ENCODE peak calls at places on chromosomes 12 and 14, in ten cellular contexts. Z is naive thymus-derived CD4-positive, alpha-beta T cell; U is A549; S is esophagus squamous epithelium; T is foreskin fibroblast; E is lower lobe of right lung; X is adipocyte; K is fibroblast of pulmonary artery; G is fibroblast of lung; H is heart left ventricle. M is an unnamed sample.

GRCh38 chr14:36747411-36748184 is 85.9 kb downstream of the PAX9 start:
- DNase-seq in U (peak; percentile 32), X (peak; percentile 53), G (no peak), S (no peak), E (no peak), K (peak; percentile 0), Z (no peak), H (no peak), T (no peak), M (no peak)

GRCh38 chr12:68930178-68930577 is 2.8 kb downstream of the CPM start:
- DNase-seq in K (no peak), U (no peak), T (no peak), E (no peak), G (no peak), S (no peak), Z (no peak), H (no peak), X (no peak), M (no peak)

GRCh38 chr12:65675141-65675621 is 149.1 kb upstream of the HMGA2 start:
- DNase-seq in U (no peak), K (no peak), T (no peak), G (peak; percentile 41), Z (no peak), S (no peak), H (no peak), X (peak; percentile 26), E (no peak), M (no peak)

GRCh38 chr14:75854247-75854799 is 127.5 kb downstream of the TGFB3 start:
- DNase-seq in U (no peak), S (no peak), Z (no peak), G (no peak), E (no peak), H (no peak), X (no peak), K (peak; percentile 26), T (no peak), M (no peak)

GRCh38 chr12:51413149-51413548 is 11.5 kb upstream of the SLC4A8 start:
- DNase-seq in Z (no peak), T (no peak), S (no peak), H (no peak), G (no peak), E (no peak), X (no peak), K (no peak), U (no peak), M (no peak)

GRCh38 chr12:106506691-106507090 is 76.1 kb upstream of the RFX4 start:
- DNase-seq in U (no peak), H (no peak), X (no peak), T (no peak), Z (no peak), E (no peak), K (no peak), G (no peak), S (no peak), M (no peak)

GRCh38 chr12:8644345-8645248 is 18.0 kb downstream of the MFAP5 start:
- DNase-seq in U (no peak), T (no peak), G (no peak), Z (peak; percentile 38), K (no peak), H (no peak), X (no peak), S (no peak), E (no peak), M (peak; percentile 25)

GRCh38 chr14:53509845-53510244 is 356.7 kb upstream of the DDHD1 start:
- DNase-seq in H (no peak), Z (no peak), G (no peak), X (peak; percentile 70), T (peak; percentile 85), S (no peak), K (no peak), E (no peak), U (no peak), M (no peak)

GRCh38 chr12:26976687-26977086 is 37.5 kb downstream of the TM7SF3 start:
- DNase-seq in S (no peak), H (no peak), T (no peak), Z (no peak), G (no peak), X (no peak), E (no peak), U (no peak), K (no peak), M (no peak)

GRCh38 chr12:72281145-72281544 is 9.0 kb downstream of the TRHDE start:
- DNase-seq in H (no peak), S (no peak), T (peak; percentile 53), Z (no peak), U (no peak), E (no peak), K (no peak), X (no peak), G (peak; percentile 82), M (no peak)

GRCh38 chr12:111074559-111074958 is 154.2 kb upstream of the MYL2 start:
- DNase-seq in T (no peak), U (no peak), H (no peak), Z (peak; percentile 23), K (no peak), X (no peak), S (no peak), G (no peak), E (no peak), M (no peak)

GRCh38 chr14:93731753-93732152 is 56.5 kb downstream of the PRIMA1 start:
- DNase-seq in E (peak; percentile 62), T (no peak), G (no peak), U (no peak), H (no peak), K (no peak), S (no peak), X (no peak), Z (no peak), M (no peak)

GRCh38 chr14:102699416-102700110 is 77.7 kb upstream of the TRAF3 start:
- DNase-seq in U (no peak), Z (no peak), S (no peak), H (no peak), X (peak; percentile 10), T (no peak), E (no peak), G (peak; percentile 16), K (peak; percentile 27), M (no peak)

GRCh38 chr14:87097021-87097420 is 896.0 kb downstream of the GALC start:
- DNase-seq in E (no peak), Z (no peak), T (peak; percentile 20), U (no peak), K (peak; percentile 3), X (no peak), S (no peak), G (peak; percentile 67), H (no peak), M (no peak)

GRCh38 chr12:3295648-3296408 is 195.2 kb upstream of the PRMT8 start:
- DNase-seq in K (peak; percentile 50), S (no peak), G (no peak), Z (no peak), T (peak; percentile 18), H (peak; percentile 70), X (peak; percentile 53), U (no peak), E (no peak), M (no peak)

GRCh38 chr12:93484315-93484981 is 17.1 kb downstream of the MRPL42 start:
- DNase-seq in H (no peak), E (no peak), Z (no peak), G (peak; percentile 33), X (peak; percentile 23), U (no peak), T (peak; percentile 41), S (no peak), K (peak; percentile 21), M (no peak)

GRCh38 chr14:100566586-100566985 is 20.6 kb downstream of the BEGAIN start:
- DNase-seq in H (no peak), S (no peak), G (no peak), T (no peak), K (no peak), E (no peak), U (no peak), X (no peak), Z (no peak), M (no peak)

GRCh38 chr12:89565002-89565401 is 39.2 kb upstream of the POC1B start:
- DNase-seq in S (no peak), Z (no peak), G (no peak), X (no peak), T (no peak), H (no peak), K (no peak), E (no peak), U (no peak), M (no peak)
- H3K4me3 ChIP-seq in S (no peak overlapping the region), Z (no peak overlapping the region), G (no peak overlapping the region), X (no peak overlapping the region), T (no peak overlapping the region), H (no peak overlapping the region), K (no peak overlapping the region), E (no peak overlapping the region), U (no peak overlapping the region), M (no peak overlapping the region)

DNA sequence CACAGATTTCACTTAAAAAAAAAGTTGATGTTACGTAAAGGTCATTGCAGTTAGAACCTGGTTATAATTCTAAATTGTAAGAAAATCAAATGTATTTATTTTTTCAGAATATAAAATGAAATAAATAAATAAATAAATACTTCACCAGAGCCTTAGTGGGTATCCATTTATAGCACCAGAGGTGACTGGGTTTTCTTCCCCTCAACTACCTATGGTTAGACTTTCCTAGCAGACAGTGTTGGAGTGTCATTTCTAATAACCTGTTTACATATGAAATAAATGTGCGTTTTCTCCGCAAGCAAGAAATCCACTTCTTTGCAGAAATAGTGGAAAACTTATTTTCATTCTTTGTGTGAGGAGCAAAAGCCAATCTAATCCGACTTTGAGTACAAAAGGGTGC is 3.3 kb upstream of the MYF5 start:
- DNase-seq in E (no peak), H (no peak), S (no peak), X (no peak), G (no peak), K (no peak), T (no peak), Z (no peak), U (no peak), M (no peak)
- H3K4me3 ChIP-seq in E (no peak overlapping the region), H (no peak overlapping the region), S (no peak overlapping the region), X (peak overlapping the region; percentile 74), G (no peak overlapping the region), K (no peak overlapping the region), T (no peak overlapping the region), Z (no peak overlapping the region), U (no peak overlapping the region), M (no peak overlapping the region)

GRCh38 chr12:76666272-76666845 is 97.6 kb upstream of the ZDHHC17 start:
- DNase-seq in X (no peak), G (no peak), E (no peak), T (no peak), K (no peak), H (no peak), S (no peak), U (no peak), Z (no peak), M (no peak)
- H3K4me3 ChIP-seq in X (no peak overlapping the region), G (no peak overlapping the region), E (no peak overlapping the region), T (no peak overlapping the region), K (no peak overlapping the region), H (no peak overlapping the region), S (no peak overlapping the region), U (no peak overlapping the region), Z (no peak overlapping the region), M (no peak overlapping the region)

GRCh38 chr12:107873223-107873622 is 98.7 kb downstream of the ASCL4 start:
- DNase-seq in X (no peak), K (no peak), H (no peak), G (no peak), U (no peak), T (no peak), Z (no peak), E (no peak), S (no peak), M (no peak)

DNA sequence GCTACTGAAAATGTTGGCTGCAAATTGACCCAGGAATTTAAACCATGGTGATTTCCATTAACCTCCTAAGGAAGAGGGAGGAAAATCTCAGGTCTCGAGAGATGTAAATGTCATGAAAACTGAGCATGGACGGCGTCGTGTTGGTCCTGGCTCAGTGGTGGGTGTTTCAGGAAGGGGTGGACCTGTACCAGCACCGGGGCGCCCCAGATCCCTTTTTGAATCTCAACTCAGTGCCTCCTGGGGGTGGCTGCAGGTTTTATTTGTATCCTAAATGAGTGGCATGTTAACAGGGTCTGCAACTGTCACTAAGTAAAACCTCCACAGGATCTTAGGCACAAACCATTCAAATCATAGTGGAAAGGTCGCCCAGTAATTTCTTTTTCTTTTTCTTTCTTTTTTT is 101.3 kb downstream of the ASCL4 start:
- DNase-seq in G (no peak), U (no peak), X (no peak), H (no peak), T (no peak), S (no peak), Z (no peak), K (no peak), E (no peak), M (no peak)
- H3K4me3 ChIP-seq in G (no peak overlapping the region), U (no peak overlapping the region), X (no peak overlapping the region), H (no peak overlapping the region), T (no peak overlapping the region), S (no peak overlapping the region), Z (no peak overlapping the region), K (no peak overlapping the region), E (no peak overlapping the region), M (no peak overlapping the region)